ENCODE peak calls at places on chromosome 5, in ten cellular contexts. Y is NCI-H69; F is stimulated activated CD8-positive, alpha-beta memory T cell treated with anti-CD3 and anti-CD28 coated beads, Interleukin-15, amount 100 ng/mL, for 24 hours; G is PC-3; Q is activated CD4-positive, CD25-positive, alpha-beta regulatory T cell treated with anti-CD3 and anti-CD28 coated beads, Interleukin-2, amount 50 U/mL, for 72 hours; B is stimulated activated CD4-positive, alpha-beta T cell treated with anti-CD3 and anti-CD28 coated beads, Interleukin-1b, Interleukin-23, amount 100 ng/mL, for 24 hours; N is activated CD8-positive, alpha-beta T cell treated with anti-CD3 and anti-CD28 coated beads, Interleukin-2, amount 10 ng/mL, durations not matched to agents 7 days and 5 days; E is globus pallidus; D is frontal cortex; U is GM23338. T is an unnamed sample.

GRCh38 chr5:169696621-169697517 is 59.8 kb downstream of the DOCK2 start:
- DNase-seq in Y (peak), F (no peak), G (peak), Q (no peak), B (no peak), N (no peak), E (no peak), D (no peak), U (no peak), T (no peak)

GRCh38 chr5:170880084-170880483 is 18.3 kb downstream of the RANBP17 start:
- DNase-seq in Y (no peak), F (no peak), G (no peak), Q (no peak), B (no peak), N (no peak), E (no peak), D (no peak), U (no peak), T (no peak)

GRCh38 chr5:112711436-112711835 is 26.2 kb upstream of the APC start:
- DNase-seq in Y (no peak), F (no peak), G (no peak), Q (no peak), B (no peak), N (no peak), E (no peak), D (no peak), U (peak), T (no peak)

GRCh38 chr5:129135633-129136032 is 41.1 kb downstream of the ISOC1 start:
- DNase-seq in Y (peak), F (no peak), G (peak), Q (no peak), B (no peak), N (no peak), E (no peak), D (no peak), U (peak), T (peak)

GRCh38 chr5:35404701-35405100 is 174.4 kb upstream of the PRLR start:
- DNase-seq in Y (no peak), F (no peak), G (no peak), Q (no peak), B (no peak), N (no peak), E (no peak), D (no peak), U (no peak), T (no peak)

GRCh38 chr5:8730194-8730593 is 815.7 kb downstream of the SEMA5A start:
- DNase-seq in Y (no peak), F (no peak), G (peak), Q (no peak), B (no peak), N (no peak), E (no peak), D (no peak), U (no peak), T (no peak)

GRCh38 chr5:134958755-134959154 is 9.0 kb upstream of the CATSPER3 start:
- DNase-seq in Y (no peak), F (no peak), G (no peak), Q (no peak), B (no peak), N (no peak), E (no peak), D (no peak), U (peak), T (peak)

GRCh38 chr5:143717400-143717799 is 94.6 kb upstream of the HMHB1 start:
- DNase-seq in Y (no peak), F (no peak), G (no peak), Q (no peak), B (no peak), N (no peak), E (no peak), D (no peak), U (no peak), T (no peak)

GRCh38 chr5:36206913-36207312 is 34.8 kb downstream of the NADK2 start:
- DNase-seq in Y (no peak), F (no peak), G (no peak), Q (no peak), B (no peak), N (no peak), E (no peak), D (no peak), U (no peak), T (no peak)

GRCh38 chr5:153147891-153148623 is 342.4 kb upstream of the GRIA1 start:
- DNase-seq in Y (peak), F (no peak), G (peak), Q (no peak), B (no peak), N (no peak), E (peak), D (no peak), U (peak), T (peak)